ENCODE peak calls at places on chromosomes 1 and 21, in six cellular contexts. R is cardiac muscle cell, B is AG04450, K is upper lobe of left lung, A is right lobe of liver, G is thoracic aorta. O is an unnamed sample.

GRCh38 chr1:88741413-88741812 is 57.3 kb downstream of the PKN2 start:
- DNase-seq in R (peak; percentile 54), A (no peak), G (no peak), B (no peak), K (no peak), O (no peak)

GRCh38 chr1:160471253-160471652 is 51.8 kb downstream of the SLAMF6 start:
- DNase-seq in G (no peak), K (no peak), A (no peak), B (no peak), R (no peak), O (no peak)

GRCh38 chr1:206050655-206051235 is 2.2 kb upstream of the RHEX start:
- DNase-seq in B (no peak), R (no peak), K (peak; percentile 60), G (no peak), A (no peak), O (no peak)

GRCh38 chr1:213061263-213061662 is 10.2 kb downstream of the RPS6KC1 start:
- DNase-seq in G (no peak), K (no peak), B (no peak), R (no peak), A (no peak), O (no peak)

GRCh38 chr1:91555821-91556531 is 55.3 kb downstream of the CDC7 start:
- DNase-seq in R (peak; percentile 84), K (no peak), A (no peak), G (no peak), B (peak; percentile 61), O (no peak)

GRCh38 chr1:2939041-2939552 is 82.2 kb upstream of the ACTRT2 start:
- DNase-seq in A (peak; percentile 3), K (no peak), B (no peak), G (no peak), R (no peak), O (no peak)

GRCh38 chr1:59833022-59833421 is 18.3 kb downstream of the HOOK1 start:
- DNase-seq in B (no peak), G (no peak), A (no peak), R (no peak), K (no peak), O (no peak)

GRCh38 chr1:41485605-41486004 is 1.1 kb upstream of the EDN2 start:
- DNase-seq in B (no peak), G (no peak), K (no peak), A (no peak), R (no peak), O (no peak)

GRCh38 chr1:158496379-158496778 is 24.4 kb downstream of the OR10R2 start:
- DNase-seq in B (no peak), K (no peak), R (peak; percentile 36), A (no peak), G (no peak), O (no peak)

GRCh38 chr1:18015719-18016118 is 91.9 kb upstream of the IGSF21 start:
- DNase-seq in B (no peak), K (no peak), R (no peak), A (no peak), G (no peak), O (peak; percentile 39)

GRCh38 chr1:211133393-211133840 is 531 bp downstream of the KCNH1 start:
- DNase-seq in R (no peak), B (no peak), K (no peak), G (no peak), A (peak; percentile 23), O (no peak)

GRCh38 chr1:201320168-201320842 is 37.0 kb downstream of the PKP1 start:
- DNase-seq in K (no peak), R (no peak), A (no peak), G (no peak), B (no peak), O (peak; percentile 31)

GRCh38 chr1:149945206-149945605 is 8.5 kb upstream of the MTMR11 start:
- DNase-seq in K (no peak), B (no peak), R (no peak), G (no peak), A (no peak), O (no peak)

GRCh38 chr1:185560760-185561159 is 173.4 kb upstream of the HMCN1 start:
- DNase-seq in B (no peak), K (peak; percentile 27), A (no peak), G (no peak), R (no peak), O (no peak)

GRCh38 chr1:218557731-218558130 is 212.6 kb downstream of the TGFB2 start:
- DNase-seq in R (peak; percentile 71), A (no peak), K (no peak), B (no peak), G (no peak), O (no peak)

GRCh38 chr21:32605469-32605868 is 6.7 kb downstream of the CFAP298 start:
- DNase-seq in A (no peak), R (no peak), K (no peak), G (no peak), B (no peak), O (no peak)

GRCh38 chr1:241113557-241113956 is 243.4 kb downstream of the RGS7 start:
- DNase-seq in R (no peak), K (no peak), A (no peak), B (no peak), G (no peak), O (no peak)

GRCh38 chr1:207811920-207812720 is 60.3 kb downstream of the CD46 start:
- DNase-seq in A (peak; percentile 88), R (peak; percentile 30), G (no peak), B (no peak), K (peak; percentile 92), O (peak; percentile 84)

GRCh38 chr1:2152914-2153313 is 41.7 kb downstream of the FAAP20 start:
- DNase-seq in R (no peak), K (no peak), B (no peak), A (no peak), G (no peak), O (no peak)

GRCh38 chr21:32190491-32191144 is 88.2 kb downstream of the MIS18A start:
- DNase-seq in G (no peak), K (no peak), A (no peak), R (no peak), B (no peak), O (no peak)

GRCh38 chr1:156245451-156246232 is 2.2 kb downstream of the PAQR6 start:
- DNase-seq in A (peak; percentile 42), R (peak; percentile 33), K (peak; percentile 27), B (no peak), G (no peak), O (peak; percentile 73)

GRCh38 chr1:9717193-9718005 is 65.9 kb downstream of the PIK3CD start:
- DNase-seq in G (no peak), K (peak; percentile 85), B (no peak), A (peak; percentile 70), R (peak; percentile 27), O (peak; percentile 86)

GRCh38 chr1:6822530-6823359 is 37.5 kb downstream of the CAMTA1 start:
- DNase-seq in G (no peak), B (no peak), R (no peak), A (no peak), K (peak; percentile 41), O (no peak)

GRCh38 chr1:164760585-164760968 is 201.6 kb downstream of the PBX1 start:
- DNase-seq in B (no peak), A (no peak), R (peak; percentile 67), G (no peak), K (no peak), O (no peak)

GRCh38 chr21:35565204-35565611 is 495.1 kb downstream of the SETD4 start:
- DNase-seq in R (peak; percentile 89), B (no peak), K (peak; percentile 33), A (peak; percentile 27), G (peak; percentile 22), O (no peak)

GRCh38 chr1:234660536-234661133 is 50.7 kb upstream of the IRF2BP2 start:
- DNase-seq in R (no peak), K (no peak), G (no peak), A (no peak), B (no peak), O (no peak)

GRCh38 chr1:68181165-68181556 is 51.2 kb downstream of the WLS start:
- DNase-seq in G (no peak), R (no peak), K (no peak), B (no peak), A (no peak), O (no peak)

GRCh38 chr21:41199588-41199987 is 31.6 kb downstream of the BACE2 start:
- DNase-seq in K (no peak), G (no peak), R (no peak), B (no peak), A (no peak), O (no peak)

GRCh38 chr1:9825101-9826074 is 1.6 kb upstream of the CLSTN1 start:
- DNase-seq in K (peak; percentile 74), G (no peak), A (peak; percentile 64), B (no peak), R (peak; percentile 54), O (peak; percentile 75)

GRCh38 chr1:61171346-61171745 is 89.0 kb downstream of the NFIA start:
- DNase-seq in B (no peak), G (no peak), A (no peak), K (no peak), R (no peak), O (no peak)
- H3K27ac ChIP-seq in B (no peak overlapping the region), G (peak overlapping the region; percentile 67), A (no peak overlapping the region), K (no peak overlapping the region), R (no peak overlapping the region), O (no peak overlapping the region)

DNA sequence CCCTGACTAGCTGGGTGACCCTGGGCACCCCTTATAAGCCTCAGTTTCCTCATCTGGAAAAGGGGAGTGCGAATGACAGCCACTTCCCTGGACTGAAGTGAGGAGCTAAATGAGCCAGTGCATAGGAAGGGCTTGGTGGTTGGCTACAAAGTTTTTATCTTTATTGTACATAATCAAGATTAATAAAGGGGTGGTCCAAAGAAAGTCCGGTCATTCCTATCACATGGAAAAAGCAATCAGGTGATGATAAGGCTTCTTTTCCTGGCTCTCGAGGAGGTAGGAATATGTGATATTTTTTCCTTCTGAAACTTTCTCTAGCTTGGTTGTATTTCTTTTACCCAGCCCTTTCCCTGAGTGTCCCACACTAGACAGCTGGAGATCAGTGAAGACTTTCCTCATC is 56.5 kb downstream of the TMCO4 start:
- DNase-seq in R (no peak), G (no peak), A (no peak), K (no peak), B (no peak), O (no peak)
- H3K4me3 ChIP-seq in R (no peak overlapping the region), G (no peak overlapping the region), A (no peak overlapping the region), K (no peak overlapping the region), B (no peak overlapping the region), O (no peak overlapping the region)

GRCh38 chr1:247164694-247165093 is 7.1 kb downstream of the ZNF124 start:
- DNase-seq in K (no peak), B (no peak), G (no peak), A (no peak), R (no peak), O (no peak)
- H3K9me3 ChIP-seq in K (peaks cover 67% of the 10 kb centered on the region), B (peaks cover 12% of the 10 kb centered on the region), G (peaks cover 46% of the 10 kb centered on the region), A (peaks cover 22% of the 10 kb centered on the region), R (no peaks in the 10 kb centered on the region), O (peaks cover 67% of the 10 kb centered on the region)

DNA sequence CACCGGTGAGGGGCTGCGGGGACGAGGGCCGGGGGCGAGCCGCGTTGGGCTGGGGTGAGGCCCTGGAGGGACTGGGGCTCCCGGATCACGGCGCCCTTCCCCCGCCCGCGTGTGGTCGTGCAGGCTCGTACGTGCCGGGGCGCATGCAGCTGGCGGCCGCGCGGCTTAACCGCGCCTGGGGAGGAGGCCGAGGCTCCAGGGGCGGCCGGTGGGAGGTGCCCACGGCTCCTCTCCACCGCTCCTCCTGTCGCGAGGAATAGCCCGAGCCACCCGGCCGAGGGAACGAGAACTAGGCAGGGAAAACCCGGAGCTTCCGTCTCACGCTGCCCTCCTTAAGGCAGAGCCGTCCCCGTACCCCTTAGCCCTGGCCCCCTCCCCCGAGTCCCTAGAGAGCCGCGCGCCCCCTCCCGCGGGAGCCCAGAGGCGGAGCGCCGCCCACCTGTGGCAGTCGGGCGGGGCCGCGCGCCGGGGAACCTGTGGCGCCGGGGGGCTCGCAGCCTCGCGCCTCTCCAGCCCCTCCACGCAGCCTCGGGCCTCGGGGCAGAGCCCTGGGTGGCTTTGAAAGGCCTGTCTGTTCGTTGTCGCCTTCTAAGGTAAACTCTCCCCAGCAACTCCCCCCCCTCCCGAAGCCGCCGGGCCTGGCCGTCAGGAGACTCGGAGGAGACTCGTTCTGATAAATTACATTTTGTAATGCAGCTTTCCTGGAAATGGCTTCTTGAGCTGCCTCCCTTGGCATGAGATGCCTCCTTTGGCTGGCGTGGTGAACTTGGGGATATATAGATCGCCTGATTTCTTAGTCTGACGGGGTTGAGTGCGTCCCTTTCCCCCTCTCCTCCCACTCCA is 766 bp downstream of the AK4 start:
- DNase-seq in K (peak; percentile 23), R (peak; percentile 61), A (peak; percentile 76), G (no peak), B (no peak), O (peak; percentile 70)
- H3K27ac ChIP-seq in K (no peak overlapping the region), R (peak overlapping the region; percentile 84), A (peak overlapping the region; percentile 72), G (peak overlapping the region; percentile 84), B (no peak overlapping the region), O (no peak overlapping the region)

O was measured in upper lobe of right lung.